ENCODE peak calls at places on chromosomes 5 and 9, in four cellular contexts. One of them, this sample, is unnamed.

GRCh38 chr9:93670208-93671029 is 94.0 kb downstream of the PHF2 start:
- DNase-seq in amniotic epithelial cell: peak; percentile 30
- DNase-seq in A549: no peak
- DNase-seq in activated naive CD4-positive, alpha-beta T cell: no peak
- DNase-seq in this sample: no peak

GRCh38 chr5:76804266-76804665 is 14.6 kb upstream of the F2RL1 start:
- DNase-seq in amniotic epithelial cell: peak; percentile 48
- DNase-seq in A549: peak; percentile 81
- DNase-seq in activated naive CD4-positive, alpha-beta T cell: no peak
- DNase-seq in this sample: no peak

GRCh38 chr5:72265032-72265903 is 54.8 kb downstream of the MRPS27 start:
- DNase-seq in amniotic epithelial cell: no peak
- DNase-seq in A549: no peak
- DNase-seq in activated naive CD4-positive, alpha-beta T cell: no peak
- DNase-seq in this sample: no peak

GRCh38 chr9:77907581-77907980 is 124.0 kb downstream of the GNAQ start:
- DNase-seq in amniotic epithelial cell: no peak
- DNase-seq in A549: no peak
- DNase-seq in activated naive CD4-positive, alpha-beta T cell: no peak
- DNase-seq in this sample: no peak

GRCh38 chr9:109794361-109795012 is 14.5 kb downstream of the PALM2AKAP2 start:
- DNase-seq in amniotic epithelial cell: peak; percentile 79
- DNase-seq in A549: no peak
- DNase-seq in activated naive CD4-positive, alpha-beta T cell: no peak
- DNase-seq in this sample: no peak

GRCh38 chr9:114653556-114654159 is 3.9 kb downstream of the TEX53 start:
- DNase-seq in amniotic epithelial cell: peak; percentile 70
- DNase-seq in A549: peak; percentile 64
- DNase-seq in activated naive CD4-positive, alpha-beta T cell: peak; percentile 70
- DNase-seq in this sample: peak; percentile 31

GRCh38 chr5:94544031-94544650 is 74.3 kb downstream of the KIAA0825 start:
- DNase-seq in amniotic epithelial cell: peak; percentile 14
- DNase-seq in A549: no peak
- DNase-seq in activated naive CD4-positive, alpha-beta T cell: no peak
- DNase-seq in this sample: no peak

GRCh38 chr5:151584057-151584937 is 6.8 kb downstream of the FAT2 start:
- DNase-seq in amniotic epithelial cell: no peak
- DNase-seq in A549: no peak
- DNase-seq in activated naive CD4-positive, alpha-beta T cell: no peak
- DNase-seq in this sample: no peak

GRCh38 chr9:128818839-128819715 is 777 bp downstream of the ENDOG start:
- DNase-seq in amniotic epithelial cell: no peak
- DNase-seq in A549: peak; percentile 35
- DNase-seq in activated naive CD4-positive, alpha-beta T cell: peak; percentile 51
- DNase-seq in this sample: no peak

GRCh38 chr5:9265391-9266287 is 280.2 kb downstream of the SEMA5A start:
- DNase-seq in amniotic epithelial cell: peak; percentile 98
- DNase-seq in A549: no peak
- DNase-seq in activated naive CD4-positive, alpha-beta T cell: no peak
- DNase-seq in this sample: no peak

GRCh38 chr5:154829589-154830218 is 20.7 kb downstream of the FAXDC2 start:
- DNase-seq in amniotic epithelial cell: no peak
- DNase-seq in A549: no peak
- DNase-seq in activated naive CD4-positive, alpha-beta T cell: peak; percentile 6
- DNase-seq in this sample: no peak

GRCh38 chr5:32848681-32849080 is 137.6 kb downstream of the NPR3 start:
- DNase-seq in amniotic epithelial cell: peak; percentile 43
- DNase-seq in A549: no peak
- DNase-seq in activated naive CD4-positive, alpha-beta T cell: no peak
- DNase-seq in this sample: no peak

GRCh38 chr5:107815109-107815508 is 144.4 kb upstream of the EFNA5 start:
- DNase-seq in amniotic epithelial cell: no peak
- DNase-seq in A549: no peak
- DNase-seq in activated naive CD4-positive, alpha-beta T cell: no peak
- DNase-seq in this sample: no peak

GRCh38 chr9:91127653-91128052 is 234.1 kb downstream of the AUH start:
- DNase-seq in amniotic epithelial cell: peak; percentile 58
- DNase-seq in A549: no peak
- DNase-seq in activated naive CD4-positive, alpha-beta T cell: no peak
- DNase-seq in this sample: no peak

GRCh38 chr9:36137392-36138004 is 965 bp downstream of the GLIPR2 start:
- DNase-seq in amniotic epithelial cell: no peak
- DNase-seq in A549: no peak
- DNase-seq in activated naive CD4-positive, alpha-beta T cell: no peak
- DNase-seq in this sample: no peak

GRCh38 chr5:177508217-177508611 is 1.4 kb downstream of the DOK3 start:
- DNase-seq in amniotic epithelial cell: no peak
- DNase-seq in A549: no peak
- DNase-seq in activated naive CD4-positive, alpha-beta T cell: no peak
- DNase-seq in this sample: no peak

GRCh38 chr9:108473209-108474112 is 382.3 kb downstream of the ACTL7B start:
- DNase-seq in amniotic epithelial cell: peak; percentile 41
- DNase-seq in A549: peak; percentile 54
- DNase-seq in activated naive CD4-positive, alpha-beta T cell: no peak
- DNase-seq in this sample: no peak

GRCh38 chr5:135371738-135372232 is 27.2 kb downstream of the MACROH2A1 start:
- DNase-seq in amniotic epithelial cell: peak; percentile 58
- DNase-seq in A549: no peak
- DNase-seq in activated naive CD4-positive, alpha-beta T cell: no peak
- DNase-seq in this sample: no peak

GRCh38 chr5:72067682-72068470 is 39.4 kb upstream of the MAP1B start:
- DNase-seq in amniotic epithelial cell: peak; percentile 93
- DNase-seq in A549: peak; percentile 63
- DNase-seq in activated naive CD4-positive, alpha-beta T cell: no peak
- DNase-seq in this sample: no peak

GRCh38 chr5:95317687-95318086 is 32.8 kb upstream of the MCTP1 start:
- DNase-seq in amniotic epithelial cell: no peak
- DNase-seq in A549: no peak
- DNase-seq in activated naive CD4-positive, alpha-beta T cell: no peak
- DNase-seq in this sample: no peak